ENCODE peak calls at places on chromosomes 3 and 15, in eight cellular contexts. D, G, C, E, N, A, I and R are unnamed samples. For H3K4me1, the result is how much of the 10 kb centered on the place peaks cover.

GRCh38 chr3:184874709-184875644 is 63.0 kb downstream of the VPS8 start:
- DNase-seq in D (no peak), G (peak), C (peak), E (no peak), N (no peak), A (no peak), I (no peak), R (no peak)

GRCh38 chr15:41620536-41621199 is 39.5 kb upstream of the MGA start:
- DNase-seq in D (no peak), G (no peak), C (no peak), E (no peak), N (no peak), A (peak), I (no peak), R (no peak)

GRCh38 chr3:107710851-107711250 is 188.1 kb downstream of the BBX start:
- DNase-seq in D (no peak), G (peak), C (peak), E (no peak), N (peak), A (peak), I (no peak), R (peak)

GRCh38 chr15:31550211-31550848 is 223.7 kb downstream of the KLF13 start:
- DNase-seq in D (no peak), G (no peak), C (no peak), E (no peak), N (no peak), A (no peak), I (no peak), R (no peak)

GRCh38 chr15:100703032-100703578 is 100.7 kb downstream of the ASB7 start:
- DNase-seq in D (peak), G (no peak), C (no peak), E (no peak), N (no peak), A (no peak), I (peak), R (no peak)

GRCh38 chr3:32532434-32532833 is 29.8 kb upstream of the CMTM6 start:
- DNase-seq in D (no peak), G (no peak), C (no peak), E (no peak), N (no peak), A (no peak), I (no peak), R (no peak)

GRCh38 chr3:123805504-123805903 is 78.6 kb downstream of the MYLK start:
- DNase-seq in D (no peak), G (no peak), C (no peak), E (no peak), N (no peak), A (no peak), I (no peak), R (no peak)

GRCh38 chr3:31307131-31307785 is 225.5 kb upstream of the STT3B start:
- DNase-seq in D (no peak), G (no peak), C (no peak), E (no peak), N (no peak), A (no peak), I (no peak), R (peak)

GRCh38 chr3:37852097-37852496 is 9.6 kb upstream of the CTDSPL start:
- DNase-seq in D (no peak), G (no peak), C (no peak), E (no peak), N (no peak), A (no peak), I (no peak), R (no peak)

GRCh38 chr15:38899300-38899699 is 334.7 kb upstream of the RASGRP1 start:
- DNase-seq in D (no peak), G (no peak), C (no peak), E (no peak), N (no peak), A (no peak), I (no peak), R (no peak)

GRCh38 chr3:156919818-156920217 is 93.7 kb downstream of the LEKR1 start:
- DNase-seq in D (no peak), G (no peak), C (no peak), E (no peak), N (no peak), A (no peak), I (no peak), R (no peak)

GRCh38 chr3:38566215-38566528 is 70.0 kb downstream of the EXOG start:
- DNase-seq in D (peak), G (peak), C (no peak), E (no peak), N (peak), A (peak), I (peak), R (no peak)

GRCh38 chr3:82707035-82707434 is 945.6 kb upstream of the GBE1 start:
- DNase-seq in D (no peak), G (no peak), C (no peak), E (no peak), N (no peak), A (peak), I (no peak), R (no peak)

GRCh38 chr3:177193706-177194268 is 3.5 kb downstream of the TBL1XR1 start:
- DNase-seq in D (no peak), G (no peak), C (no peak), E (no peak), N (no peak), A (no peak), I (no peak), R (no peak)

GRCh38 chr3:100602506-100603444 is 6.6 kb upstream of the ADGRG7 start:
- DNase-seq in D (no peak), G (no peak), C (peak), E (no peak), N (no peak), A (peak), I (no peak), R (no peak)

GRCh38 chr3:182650568-182651128 is 142.7 kb upstream of the ATP11B start:
- DNase-seq in D (no peak), G (no peak), C (no peak), E (no peak), N (no peak), A (no peak), I (no peak), R (no peak)

GRCh38 chr3:98744283-98744682 is 18.9 kb upstream of the ST3GAL6 start:
- DNase-seq in D (no peak), G (no peak), C (no peak), E (no peak), N (no peak), A (no peak), I (no peak), R (no peak)
- H3K4me1 ChIP-seq in D (under half), G (under half), C (under half), E (under half), N (under half), A (under half), I (under half), R (under half)

GRCh38 chr3:49358217-49358883 is at the start of gene GPX1:
- DNase-seq in D (peak), G (peak), C (peak), E (peak), N (peak), A (peak), I (peak), R (peak)

GRCh38 chr3:49359623-49360022 is 1.5 kb upstream of the GPX1 start:
- DNase-seq in D (no peak), G (no peak), C (no peak), E (no peak), N (no peak), A (no peak), I (no peak), R (no peak)

GRCh38 chr3:49357466-49358216 is 512 bp downstream of the GPX1 start:
- DNase-seq in D (peak), G (peak), C (peak), E (peak), N (peak), A (peak), I (peak), R (peak)

GRCh38 chr3:49358884-49359225 is 702 bp upstream of the GPX1 start:
- DNase-seq in D (no peak), G (no peak), C (no peak), E (no peak), N (no peak), A (no peak), I (no peak), R (no peak)

DNA sequence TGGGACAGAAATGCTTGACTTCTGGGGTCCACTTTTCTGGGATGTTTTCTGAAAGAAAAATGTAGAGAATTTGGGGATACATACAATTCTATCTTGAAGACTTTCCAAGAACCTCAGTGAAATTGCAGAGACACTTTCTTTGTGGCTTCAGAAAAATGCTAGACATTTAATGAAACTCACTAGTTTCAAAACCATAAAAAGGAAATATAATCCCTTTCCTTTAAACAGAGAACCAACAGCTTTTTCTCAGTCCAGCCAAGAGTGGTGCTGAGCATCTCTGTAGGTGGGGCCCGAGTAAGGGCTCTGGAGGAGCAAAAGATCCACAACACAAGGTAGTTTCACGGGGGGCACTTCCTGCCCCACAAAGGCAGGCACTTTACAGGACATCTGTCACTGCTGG is 4.4 kb upstream of the GPX1 start:
- DNase-seq in D (no peak), G (no peak), C (no peak), E (no peak), N (no peak), A (no peak), I (no peak), R (no peak)
- H3K27ac ChIP-seq in D (peak), G (no peak), C (no peak), E (no peak), N (no peak), A (no peak), I (no peak), R (no peak)

DNA sequence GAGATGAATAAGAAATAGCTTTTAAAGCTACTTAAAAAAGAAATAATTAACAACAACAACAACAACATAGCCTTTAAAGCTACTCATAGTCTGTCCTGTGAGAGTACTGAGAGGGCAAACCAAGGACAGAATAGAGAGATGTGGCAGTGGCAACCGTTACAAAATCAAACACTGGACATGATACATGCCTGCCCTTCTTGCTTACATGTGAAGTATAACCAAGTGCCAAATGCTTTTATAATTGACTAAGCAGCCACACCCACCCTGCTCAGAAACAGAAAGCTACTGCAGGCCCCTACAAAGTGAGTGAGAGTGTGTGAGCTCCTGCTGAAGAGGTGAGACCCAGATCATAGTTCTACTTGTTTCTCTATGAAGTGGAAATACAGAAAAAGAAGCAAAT is 38.4 kb downstream of the NDUFB4 start:
- DNase-seq in D (no peak), G (no peak), C (no peak), E (no peak), N (no peak), A (no peak), I (no peak), R (no peak)
- H3K4me1 ChIP-seq in D (under half), G (under half), C (under half), E (under half), N (under half), A (under half), I (under half), R (under half)

GRCh38 chr3:71070497-71071465 is 512.7 kb downstream of the FOXP1 start:
- DNase-seq in D (no peak), G (no peak), C (no peak), E (no peak), N (no peak), A (no peak), I (no peak), R (no peak)
- H3K27ac ChIP-seq in D (peak), G (no peak), C (no peak), E (peak), N (no peak), A (no peak), I (peak), R (peak)

DNA sequence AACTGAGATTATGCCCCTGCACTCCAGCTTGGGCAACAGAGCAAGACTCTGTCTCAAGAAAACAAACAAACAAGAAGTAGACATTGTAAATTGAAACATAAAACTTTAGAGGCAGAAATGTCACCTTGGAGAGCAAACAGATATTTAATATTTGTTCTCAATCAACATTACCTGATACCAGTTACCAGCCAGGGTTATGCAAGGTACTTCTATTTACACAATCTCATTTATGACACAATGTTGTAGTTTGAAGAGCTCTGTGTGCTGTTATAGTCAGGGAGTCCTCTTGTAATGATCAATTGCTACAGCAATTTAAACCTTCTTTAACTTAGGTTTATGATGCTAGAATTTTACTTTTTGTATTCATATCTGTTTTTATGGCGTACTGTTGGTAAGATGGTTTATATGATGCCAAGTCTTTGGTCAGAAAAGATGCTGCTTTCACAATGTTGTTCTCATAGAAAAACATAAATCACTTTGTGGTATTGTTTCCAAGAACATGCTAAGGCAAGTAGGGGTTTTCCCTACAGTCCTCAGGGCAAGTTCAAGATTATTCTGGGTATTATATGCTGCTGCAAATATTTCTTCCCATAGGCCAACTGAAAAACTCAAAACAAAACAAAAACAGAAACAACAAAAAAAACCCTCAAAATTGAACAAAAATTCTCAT is 173.5 kb downstream of the TNIK start:
- DNase-seq in D (no peak), G (no peak), C (no peak), E (no peak), N (no peak), A (no peak), I (no peak), R (no peak)
- H3K4me1 ChIP-seq in D (under half), G (under half), C (under half), E (under half), N (under half), A (under half), I (under half), R (under half)

GRCh38 chr3:64995857-64996564 is 308.2 kb upstream of the ADAMTS9 start:
- DNase-seq in D (no peak), G (peak), C (no peak), E (no peak), N (no peak), A (no peak), I (no peak), R (no peak)
- H3K27ac ChIP-seq in D (no peak), G (peak), C (no peak), E (no peak), N (no peak), A (no peak), I (no peak), R (no peak)

GRCh38 chr15:90060797-90061196 is 41.5 kb downstream of the IDH2 start:
- DNase-seq in D (no peak), G (no peak), C (no peak), E (no peak), N (no peak), A (no peak), I (no peak), R (no peak)
- H3K4me1 ChIP-seq in D (under half), G (half or more), C (under half), E (half or more), N (under half), A (under half), I (under half), R (under half)